ENCODE peak calls at places on chromosomes 16 and 17, in ten cellular contexts. One of them, this sample, is unnamed. For H3K27me3 and H3K4me1, the result is how much of the 10 kb centered on the place peaks cover.

GRCh38 chr17:61247438-61247837 is 152.2 kb upstream of the TBX2 start:
- DNase-seq in pancreas: no peak
- DNase-seq in K562: no peak
- DNase-seq in IMR-90: peak
- DNase-seq in body of pancreas: no peak
- DNase-seq in tibial nerve: peak
- DNase-seq in cardiac muscle cell: no peak
- DNase-seq in lung: no peak
- DNase-seq in ovary: no peak
- DNase-seq in aorta: no peak
- DNase-seq in this sample: no peak

GRCh38 chr17:3318336-3318735 is 20.2 kb upstream of the OR3A1 start:
- DNase-seq in pancreas: no peak
- DNase-seq in K562: no peak
- DNase-seq in IMR-90: no peak
- DNase-seq in body of pancreas: no peak
- DNase-seq in tibial nerve: no peak
- DNase-seq in cardiac muscle cell: no peak
- DNase-seq in lung: no peak
- DNase-seq in ovary: no peak
- DNase-seq in aorta: no peak
- DNase-seq in this sample: no peak

GRCh38 chr16:13193721-13194120 is 292.3 kb downstream of the SHISA9 start:
- DNase-seq in pancreas: no peak
- DNase-seq in K562: no peak
- DNase-seq in IMR-90: no peak
- DNase-seq in body of pancreas: no peak
- DNase-seq in tibial nerve: no peak
- DNase-seq in cardiac muscle cell: no peak
- DNase-seq in lung: no peak
- DNase-seq in ovary: no peak
- DNase-seq in aorta: no peak
- DNase-seq in this sample: no peak

GRCh38 chr17:27259356-27259755 is 34.6 kb upstream of the WSB1 start:
- DNase-seq in pancreas: no peak
- DNase-seq in K562: no peak
- DNase-seq in IMR-90: no peak
- DNase-seq in body of pancreas: no peak
- DNase-seq in tibial nerve: no peak
- DNase-seq in cardiac muscle cell: no peak
- DNase-seq in lung: no peak
- DNase-seq in ovary: no peak
- DNase-seq in aorta: no peak
- DNase-seq in this sample: no peak

GRCh38 chr17:27379863-27380533 is 76.2 kb upstream of the KSR1 start:
- DNase-seq in pancreas: peak
- DNase-seq in K562: peak
- DNase-seq in IMR-90: peak
- DNase-seq in body of pancreas: peak
- DNase-seq in tibial nerve: peak
- DNase-seq in cardiac muscle cell: no peak
- DNase-seq in lung: peak
- DNase-seq in ovary: peak
- DNase-seq in aorta: peak
- DNase-seq in this sample: no peak

GRCh38 chr17:82047914-82048570 is 3.6 kb downstream of the RFNG start:
- DNase-seq in pancreas: no peak
- DNase-seq in K562: peak
- DNase-seq in IMR-90: no peak
- DNase-seq in body of pancreas: no peak
- DNase-seq in tibial nerve: no peak
- DNase-seq in cardiac muscle cell: no peak
- DNase-seq in lung: no peak
- DNase-seq in ovary: no peak
- DNase-seq in aorta: no peak
- DNase-seq in this sample: no peak

GRCh38 chr16:66741131-66741900 is 10.1 kb downstream of the DYNC1LI2 start:
- DNase-seq in pancreas: peak
- DNase-seq in K562: peak
- DNase-seq in IMR-90: peak
- DNase-seq in body of pancreas: peak
- DNase-seq in tibial nerve: peak
- DNase-seq in cardiac muscle cell: no peak
- DNase-seq in lung: peak
- DNase-seq in ovary: peak
- DNase-seq in aorta: peak
- DNase-seq in this sample: peak

GRCh38 chr16:67190041-67190440 is at the start of gene EXOC3L1:
- DNase-seq in pancreas: no peak
- DNase-seq in K562: no peak
- DNase-seq in IMR-90: no peak
- DNase-seq in body of pancreas: no peak
- DNase-seq in tibial nerve: no peak
- DNase-seq in cardiac muscle cell: no peak
- DNase-seq in lung: no peak
- DNase-seq in ovary: no peak
- DNase-seq in aorta: no peak
- DNase-seq in this sample: no peak

GRCh38 chr16:59591480-59591879 is 857.4 kb upstream of the GOT2 start:
- DNase-seq in pancreas: no peak
- DNase-seq in K562: no peak
- DNase-seq in IMR-90: peak
- DNase-seq in body of pancreas: no peak
- DNase-seq in tibial nerve: no peak
- DNase-seq in cardiac muscle cell: no peak
- DNase-seq in lung: no peak
- DNase-seq in ovary: no peak
- DNase-seq in aorta: no peak
- DNase-seq in this sample: no peak

GRCh38 chr17:21711182-21711581 is 18.9 kb downstream of the KCNJ18 start:
- DNase-seq in pancreas: no peak
- DNase-seq in K562: no peak
- DNase-seq in IMR-90: no peak
- DNase-seq in body of pancreas: no peak
- DNase-seq in tibial nerve: no peak
- DNase-seq in cardiac muscle cell: no peak
- DNase-seq in lung: no peak
- DNase-seq in ovary: no peak
- DNase-seq in aorta: no peak
- DNase-seq in this sample: no peak

GRCh38 chr16:10037771-10038170 is 144.5 kb downstream of the GRIN2A start:
- DNase-seq in pancreas: no peak
- DNase-seq in K562: no peak
- DNase-seq in IMR-90: no peak
- DNase-seq in body of pancreas: no peak
- DNase-seq in tibial nerve: no peak
- DNase-seq in cardiac muscle cell: no peak
- DNase-seq in lung: no peak
- DNase-seq in ovary: no peak
- DNase-seq in aorta: no peak
- DNase-seq in this sample: peak

GRCh38 chr17:78490673-78491072 is 86.5 kb downstream of the DNAH17 start:
- DNase-seq in pancreas: no peak
- DNase-seq in K562: no peak
- DNase-seq in IMR-90: no peak
- DNase-seq in body of pancreas: no peak
- DNase-seq in tibial nerve: no peak
- DNase-seq in cardiac muscle cell: no peak
- DNase-seq in lung: no peak
- DNase-seq in ovary: no peak
- DNase-seq in aorta: no peak
- DNase-seq in this sample: no peak

GRCh38 chr17:78488156-78488555 is 89.0 kb downstream of the DNAH17 start:
- DNase-seq in pancreas: no peak
- DNase-seq in K562: no peak
- DNase-seq in IMR-90: no peak
- DNase-seq in body of pancreas: no peak
- DNase-seq in tibial nerve: no peak
- DNase-seq in cardiac muscle cell: no peak
- DNase-seq in lung: no peak
- DNase-seq in ovary: no peak
- DNase-seq in aorta: no peak
- DNase-seq in this sample: no peak

GRCh38 chr17:78486946-78487680 is 90.1 kb downstream of the DNAH17 start:
- DNase-seq in pancreas: no peak
- DNase-seq in K562: no peak
- DNase-seq in IMR-90: no peak
- DNase-seq in body of pancreas: no peak
- DNase-seq in tibial nerve: no peak
- DNase-seq in cardiac muscle cell: no peak
- DNase-seq in lung: no peak
- DNase-seq in ovary: no peak
- DNase-seq in aorta: no peak
- DNase-seq in this sample: no peak

GRCh38 chr17:78490156-78490555 is 87.0 kb downstream of the DNAH17 start:
- DNase-seq in pancreas: no peak
- DNase-seq in K562: no peak
- DNase-seq in IMR-90: no peak
- DNase-seq in body of pancreas: no peak
- DNase-seq in tibial nerve: no peak
- DNase-seq in cardiac muscle cell: no peak
- DNase-seq in lung: no peak
- DNase-seq in ovary: no peak
- DNase-seq in aorta: no peak
- DNase-seq in this sample: no peak

DNA sequence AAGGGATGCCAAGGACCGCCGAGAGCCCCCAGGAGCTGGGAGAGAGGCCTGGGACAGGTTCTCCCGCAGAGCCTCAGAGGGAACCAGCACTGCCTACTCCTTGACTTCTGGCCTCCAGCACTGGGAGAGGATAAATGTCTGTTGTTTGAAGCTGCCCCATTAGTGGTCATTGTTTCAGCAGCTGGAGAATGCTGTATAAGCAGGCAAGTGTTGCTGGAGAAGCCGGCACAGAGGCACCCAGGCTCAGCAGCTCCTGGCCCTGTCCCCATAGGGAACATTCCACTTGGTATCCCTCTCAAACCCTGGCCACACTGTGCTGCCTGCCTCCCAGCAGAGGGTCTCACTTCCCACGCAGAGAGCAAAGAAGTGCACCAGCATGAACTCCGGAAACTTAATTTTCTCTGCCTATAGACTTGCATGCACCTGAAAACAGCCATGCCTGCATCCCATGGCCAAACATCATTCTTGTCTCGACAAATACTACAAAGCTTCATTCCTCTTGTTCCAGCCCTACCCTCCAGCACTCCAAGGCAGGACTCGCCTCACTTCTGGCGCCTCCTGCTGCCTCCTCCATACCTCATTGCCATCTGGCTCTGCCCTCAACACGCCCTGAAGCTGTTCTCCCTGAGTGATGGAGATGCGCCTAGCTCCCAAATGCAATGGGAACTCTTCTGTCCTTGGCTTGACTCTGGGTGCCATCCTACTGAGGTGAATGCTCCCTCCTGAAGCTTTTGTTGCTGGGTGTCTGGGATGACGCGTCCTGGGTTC is 88.1 kb downstream of the DNAH17 start:
- DNase-seq in pancreas: no peak
- DNase-seq in K562: no peak
- DNase-seq in IMR-90: no peak
- DNase-seq in body of pancreas: no peak
- DNase-seq in tibial nerve: no peak
- DNase-seq in cardiac muscle cell: no peak
- DNase-seq in lung: no peak
- DNase-seq in ovary: no peak
- DNase-seq in aorta: no peak
- DNase-seq in this sample: no peak
- H3K27me3 ChIP-seq in pancreas: under half
- H3K27me3 ChIP-seq in K562: half or more
- H3K27me3 ChIP-seq in IMR-90: under half
- H3K27me3 ChIP-seq in body of pancreas: under half
- H3K27me3 ChIP-seq in tibial nerve: under half
- H3K27me3 ChIP-seq in cardiac muscle cell: under half
- H3K27me3 ChIP-seq in lung: under half
- H3K27me3 ChIP-seq in ovary: under half
- H3K27me3 ChIP-seq in aorta: under half
- H3K27me3 ChIP-seq in this sample: under half

DNA sequence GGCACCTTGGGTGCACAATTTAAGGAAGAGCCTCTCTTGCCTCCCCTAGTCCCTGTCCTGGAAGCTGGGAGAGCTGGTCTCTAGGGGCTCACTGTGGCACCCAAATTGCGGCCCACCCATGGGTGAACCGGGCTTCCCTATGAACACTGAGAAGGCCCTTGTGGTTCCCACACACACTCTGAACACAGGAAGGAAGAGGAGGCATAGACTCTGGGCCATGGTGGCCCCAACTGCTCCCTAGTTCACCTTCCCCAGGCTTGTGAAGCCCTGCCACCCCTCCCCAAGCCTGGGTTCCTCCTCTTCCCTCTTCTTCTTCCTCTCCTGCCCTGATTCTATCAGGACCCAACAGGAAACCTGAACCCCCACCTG is 10.5 kb downstream of the SREBF1 start:
- DNase-seq in pancreas: no peak
- DNase-seq in K562: no peak
- DNase-seq in IMR-90: no peak
- DNase-seq in body of pancreas: no peak
- DNase-seq in tibial nerve: no peak
- DNase-seq in cardiac muscle cell: no peak
- DNase-seq in lung: no peak
- DNase-seq in ovary: no peak
- DNase-seq in aorta: no peak
- DNase-seq in this sample: no peak
- H3K4me1 ChIP-seq in pancreas: under half
- H3K4me1 ChIP-seq in K562: half or more
- H3K4me1 ChIP-seq in IMR-90: under half
- H3K4me1 ChIP-seq in body of pancreas: half or more
- H3K4me1 ChIP-seq in tibial nerve: under half
- H3K4me1 ChIP-seq in cardiac muscle cell: under half
- H3K4me1 ChIP-seq in lung: under half
- H3K4me1 ChIP-seq in ovary: under half
- H3K4me1 ChIP-seq in aorta: under half
- H3K4me1 ChIP-seq in this sample: half or more

DNA sequence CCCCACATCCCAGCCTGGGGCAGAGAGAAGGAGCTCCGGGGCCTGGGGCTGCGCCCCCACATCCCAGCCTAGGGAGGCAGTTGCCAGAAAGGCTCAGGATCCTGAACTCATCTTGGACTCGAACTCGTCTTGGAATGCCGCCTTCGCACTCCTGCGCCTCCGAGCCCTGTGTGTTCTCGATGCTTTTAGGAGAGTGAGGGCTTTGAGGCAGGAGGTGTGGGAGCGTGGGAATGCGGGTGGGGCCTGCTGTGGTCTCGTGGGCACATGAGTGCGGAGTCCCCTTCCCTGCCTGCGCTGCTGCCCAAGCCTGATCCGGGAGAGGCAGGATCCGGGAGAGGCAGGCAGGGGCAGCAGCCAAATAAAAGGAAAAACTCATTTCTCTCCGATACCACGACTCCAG is 1.2 kb downstream of the BHLHA9 start:
- DNase-seq in pancreas: no peak
- DNase-seq in K562: no peak
- DNase-seq in IMR-90: no peak
- DNase-seq in body of pancreas: no peak
- DNase-seq in tibial nerve: no peak
- DNase-seq in cardiac muscle cell: no peak
- DNase-seq in lung: no peak
- DNase-seq in ovary: no peak
- DNase-seq in aorta: no peak
- DNase-seq in this sample: no peak
- H3K27me3 ChIP-seq in pancreas: under half
- H3K27me3 ChIP-seq in K562: under half
- H3K27me3 ChIP-seq in IMR-90: under half
- H3K27me3 ChIP-seq in body of pancreas: under half
- H3K27me3 ChIP-seq in tibial nerve: under half
- H3K27me3 ChIP-seq in cardiac muscle cell: under half
- H3K27me3 ChIP-seq in lung: under half
- H3K27me3 ChIP-seq in ovary: under half
- H3K27me3 ChIP-seq in aorta: under half
- H3K27me3 ChIP-seq in this sample: under half

GRCh38 chr16:3855142-3855541 is 25.4 kb downstream of the CREBBP start:
- DNase-seq in pancreas: no peak
- DNase-seq in K562: no peak
- DNase-seq in IMR-90: no peak
- DNase-seq in body of pancreas: no peak
- DNase-seq in tibial nerve: no peak
- DNase-seq in cardiac muscle cell: no peak
- DNase-seq in lung: no peak
- DNase-seq in ovary: no peak
- DNase-seq in aorta: no peak
- DNase-seq in this sample: no peak
- H3K4me1 ChIP-seq in pancreas: under half
- H3K4me1 ChIP-seq in K562: under half
- H3K4me1 ChIP-seq in IMR-90: under half
- H3K4me1 ChIP-seq in body of pancreas: under half
- H3K4me1 ChIP-seq in tibial nerve: under half
- H3K4me1 ChIP-seq in cardiac muscle cell: under half
- H3K4me1 ChIP-seq in lung: under half
- H3K4me1 ChIP-seq in ovary: under half
- H3K4me1 ChIP-seq in aorta: under half
- H3K4me1 ChIP-seq in this sample: under half